ENCODE peak calls at places on chromosomes 2 and 18, in four cellular contexts. F is prostate gland, M is astrocyte of the cerebellum, G is DMS 273 treated with DMSO at 0.1 percent for 48 hours. Q is an unnamed sample.
A peak's percentile ranks its signal among the peaks of the same experiment; 100 is the strongest.

GRCh38 chr2:45069711-45070664 is 60.7 kb upstream of the SIX2 start:
- DNase-seq in F (no peak), M (no peak), G (peak; percentile 57), Q (no peak)

GRCh38 chr2:189517847-189518535 is 62.6 kb downstream of the SLC40A1 start:
- DNase-seq in F (no peak), M (peak; percentile 49), G (no peak), Q (no peak)

GRCh38 chr2:109147405-109147804 is 18.4 kb downstream of the SH3RF3 start:
- DNase-seq in F (no peak), M (no peak), G (no peak), Q (no peak)

GRCh38 chr2:230181245-230181644 is 38.5 kb downstream of the SP110 start:
- DNase-seq in F (no peak), M (no peak), G (no peak), Q (no peak)

GRCh38 chr2:48228345-48228684 is 301.6 kb upstream of the STON1 start:
- DNase-seq in F (no peak), M (no peak), G (no peak), Q (no peak)

GRCh38 chr2:14998548-14998947 is 366.0 kb downstream of the LRATD1 start:
- DNase-seq in F (no peak), M (no peak), G (no peak), Q (no peak)

GRCh38 chr2:27096748-27097297 is 10.3 kb downstream of the KHK start:
- DNase-seq in F (no peak), M (no peak), G (no peak), Q (no peak)

GRCh38 chr2:182941939-182942338 is 75.5 kb upstream of the FRZB start:
- DNase-seq in F (no peak), M (no peak), G (peak; percentile 73), Q (no peak)

GRCh38 chr2:222074674-222075073 is 224.1 kb downstream of the PAX3 start:
- DNase-seq in F (no peak), M (no peak), G (no peak), Q (no peak)

GRCh38 chr2:168992026-168992425 is 39.1 kb downstream of the ABCB11 start:
- DNase-seq in F (peak; percentile 41), M (no peak), G (no peak), Q (no peak)

GRCh38 chr2:226336283-226336682 is 463.3 kb downstream of the IRS1 start:
- DNase-seq in F (no peak), M (no peak), G (no peak), Q (no peak)

GRCh38 chr2:173397539-173397938 is 42.9 kb downstream of the CDCA7 start:
- DNase-seq in F (no peak), M (no peak), G (no peak), Q (no peak)

GRCh38 chr18:36899289-36899688 is 70.4 kb downstream of the KIAA1328 start:
- DNase-seq in F (no peak), M (no peak), G (peak; percentile 5), Q (no peak)